ENCODE peak calls at places on chromosomes 16 and 17, in seven cellular contexts. One of them, this sample, is unnamed.

GRCh38 chr17:74924250-74924948 is at the start of gene OTOP2:
- DNase-seq in endothelial cell: no peak
- DNase-seq in CD4-positive, alpha-beta T cell: no peak
- DNase-seq in fibroblast of lung: no peak
- DNase-seq in HL-60: peak
- DNase-seq in mesothelial cell of epicardium: no peak
- DNase-seq in caudate nucleus: no peak
- DNase-seq in this sample: no peak

GRCh38 chr17:29577009-29577777 is 8.7 kb downstream of the TP53I13 start:
- DNase-seq in endothelial cell: no peak
- DNase-seq in fibroblast of lung: no peak
- DNase-seq in caudate nucleus: no peak
- DNase-seq in HL-60: no peak
- DNase-seq in mesothelial cell of epicardium: no peak
- DNase-seq in CD4-positive, alpha-beta T cell: no peak
- DNase-seq in this sample: no peak

GRCh38 chr17:8836821-8837426 is 30.6 kb downstream of the PIK3R6 start:
- DNase-seq in CD4-positive, alpha-beta T cell: no peak
- DNase-seq in endothelial cell: no peak
- DNase-seq in fibroblast of lung: no peak
- DNase-seq in HL-60: no peak
- DNase-seq in caudate nucleus: no peak
- DNase-seq in mesothelial cell of epicardium: no peak
- DNase-seq in this sample: no peak

GRCh38 chr16:82020051-82020450 is 8.8 kb upstream of the SDR42E1 start:
- DNase-seq in mesothelial cell of epicardium: no peak
- DNase-seq in HL-60: no peak
- DNase-seq in caudate nucleus: no peak
- DNase-seq in CD4-positive, alpha-beta T cell: no peak
- DNase-seq in fibroblast of lung: no peak
- DNase-seq in endothelial cell: no peak
- DNase-seq in this sample: no peak

GRCh38 chr16:27365142-27366089 is 36.6 kb upstream of the IL21R start:
- DNase-seq in caudate nucleus: no peak
- DNase-seq in HL-60: no peak
- DNase-seq in fibroblast of lung: no peak
- DNase-seq in mesothelial cell of epicardium: no peak
- DNase-seq in CD4-positive, alpha-beta T cell: no peak
- DNase-seq in endothelial cell: no peak
- DNase-seq in this sample: no peak

GRCh38 chr16:68520649-68521086 is 18.4 kb upstream of the ZFP90 start:
- DNase-seq in CD4-positive, alpha-beta T cell: peak
- DNase-seq in HL-60: peak
- DNase-seq in fibroblast of lung: peak
- DNase-seq in mesothelial cell of epicardium: peak
- DNase-seq in caudate nucleus: peak
- DNase-seq in endothelial cell: peak
- DNase-seq in this sample: peak

GRCh38 chr16:9102943-9103342 is 11.5 kb downstream of the HAPSTR1 start:
- DNase-seq in HL-60: no peak
- DNase-seq in mesothelial cell of epicardium: no peak
- DNase-seq in caudate nucleus: no peak
- DNase-seq in endothelial cell: no peak
- DNase-seq in CD4-positive, alpha-beta T cell: no peak
- DNase-seq in fibroblast of lung: no peak
- DNase-seq in this sample: no peak

GRCh38 chr17:33057564-33057963 is 65.9 kb downstream of the SPACA3 start:
- DNase-seq in fibroblast of lung: no peak
- DNase-seq in endothelial cell: no peak
- DNase-seq in CD4-positive, alpha-beta T cell: no peak
- DNase-seq in HL-60: no peak
- DNase-seq in caudate nucleus: no peak
- DNase-seq in mesothelial cell of epicardium: no peak
- DNase-seq in this sample: no peak

GRCh38 chr16:11032000-11032921 is 87.9 kb downstream of the CLEC16A start:
- DNase-seq in caudate nucleus: no peak
- DNase-seq in mesothelial cell of epicardium: no peak
- DNase-seq in CD4-positive, alpha-beta T cell: no peak
- DNase-seq in fibroblast of lung: peak
- DNase-seq in endothelial cell: no peak
- DNase-seq in HL-60: no peak
- DNase-seq in this sample: no peak